ENCODE peak calls at places on chromosomes 6 and 20, in four cellular contexts. B is transverse colon, G is right lobe of liver, F is PC-9. E is an unnamed sample.

GRCh38 chr20:4401601-4402000 is 320.1 kb upstream of the PRND start:
- DNase-seq in B (no peak), G (no peak), F (no peak), E (no peak)

GRCh38 chr6:136262940-136263339 is 12.8 kb upstream of the MTFR2 start:
- DNase-seq in B (no peak), G (no peak), F (no peak), E (no peak)

GRCh38 chr20:60791823-60792222 is 460.2 kb upstream of the CDH4 start:
- DNase-seq in B (no peak), G (no peak), F (no peak), E (no peak)

GRCh38 chr20:19995220-19995863 is 21.8 kb upstream of the NAA20 start:
- DNase-seq in B (no peak), G (no peak), F (no peak), E (no peak)

GRCh38 chr6:163415620-163416379 is 1.3 kb downstream of the QKI start:
- DNase-seq in B (peak; percentile 41), G (peak; percentile 68), F (no peak), E (peak; percentile 78)

GRCh38 chr20:44651507-44652373 is at the start of gene ADA:
- DNase-seq in B (peak; percentile 79), G (peak; percentile 79), F (peak; percentile 63), E (peak; percentile 72)

GRCh38 chr6:90249044-90249443 is 47.6 kb downstream of the BACH2 start:
- DNase-seq in B (no peak), G (no peak), F (no peak), E (no peak)

GRCh38 chr20:3203315-3204123 is 963 bp downstream of the DDRGK1 start:
- DNase-seq in B (peak; percentile 37), G (peak; percentile 62), F (peak; percentile 32), E (no peak)

GRCh38 chr6:28811873-28812272 is 111.9 kb downstream of the TRIM27 start:
- DNase-seq in B (no peak), G (no peak), F (no peak), E (no peak)

GRCh38 chr6:42707595-42707994 is 14.8 kb downstream of the PRPH2 start:
- DNase-seq in B (no peak), G (no peak), F (no peak), E (no peak)

GRCh38 chr6:158848441-158848840 is 29.3 kb upstream of the EZR start:
- DNase-seq in B (no peak), G (no peak), F (no peak), E (no peak)

GRCh38 chr20:51562334-51563140 is 20.0 kb upstream of the NFATC2 start:
- DNase-seq in B (peak; percentile 71), G (peak; percentile 63), F (peak; percentile 54), E (peak; percentile 55)

GRCh38 chr20:58693226-58694006 is 816 bp downstream of the NPEPL1 start:
- DNase-seq in B (peak; percentile 28), G (no peak), F (peak; percentile 19), E (no peak)
- H3K4me3 ChIP-seq in B (peak overlapping the region; percentile 43), G (peak overlapping the region; percentile 53), F (peak overlapping the region; percentile 68), E (peak overlapping the region; percentile 65)

GRCh38 chr6:170175644-170176620 is 114.9 kb downstream of the DLL1 start:
- DNase-seq in B (no peak), G (peak; percentile 37), F (no peak), E (no peak)

GRCh38 chr6:170178266-170178560 is 112.7 kb downstream of the DLL1 start:
- DNase-seq in B (no peak), G (no peak), F (no peak), E (no peak)

GRCh38 chr6:170174771-170175643 is 115.9 kb downstream of the DLL1 start:
- DNase-seq in B (no peak), G (peak; percentile 50), F (no peak), E (peak; percentile 44)

GRCh38 chr6:170177383-170178265 is 113.3 kb downstream of the DLL1 start:
- DNase-seq in B (no peak), G (peak; percentile 60), F (no peak), E (peak; percentile 45)

GRCh38 chr6:170176621-170177382 is 114.1 kb downstream of the DLL1 start:
- DNase-seq in B (no peak), G (peak; percentile 53), F (no peak), E (no peak)
- H3K27ac ChIP-seq in B (peak overlapping the region; percentile 20), G (no peak overlapping the region), F (no peak overlapping the region), E (no peak overlapping the region)

GRCh38 chr20:8152183-8152582 is 20.1 kb downstream of the PLCB1 start:
- DNase-seq in B (no peak), G (no peak), F (no peak), E (no peak)
- H3K4me1 ChIP-seq in B (no peaks in the 10 kb centered on the region), G (no peaks in the 10 kb centered on the region), F (no peaks in the 10 kb centered on the region), E (peaks cover 42% of the 10 kb centered on the region)

GRCh38 chr6:37047421-37047931 is 42.0 kb downstream of the FGD2 start:
- DNase-seq in B (no peak), G (peak; percentile 50), F (no peak), E (no peak)
- H3K4me3 ChIP-seq in B (no peak overlapping the region), G (no peak overlapping the region), F (no peak overlapping the region), E (no peak overlapping the region)

GRCh38 chr6:3808189-3808588 is 41.0 kb upstream of the FAM50B start:
- DNase-seq in B (no peak), G (no peak), F (no peak), E (no peak)

GRCh38 chr6:3805448-3806123 is 43.6 kb upstream of the FAM50B start:
- DNase-seq in B (no peak), G (no peak), F (no peak), E (no peak)

GRCh38 chr6:3806169-3806922 is 42.8 kb upstream of the FAM50B start:
- DNase-seq in B (no peak), G (no peak), F (no peak), E (no peak)

GRCh38 chr6:3801960-3802359 is 47.2 kb upstream of the FAM50B start:
- DNase-seq in B (no peak), G (no peak), F (no peak), E (no peak)

DNA sequence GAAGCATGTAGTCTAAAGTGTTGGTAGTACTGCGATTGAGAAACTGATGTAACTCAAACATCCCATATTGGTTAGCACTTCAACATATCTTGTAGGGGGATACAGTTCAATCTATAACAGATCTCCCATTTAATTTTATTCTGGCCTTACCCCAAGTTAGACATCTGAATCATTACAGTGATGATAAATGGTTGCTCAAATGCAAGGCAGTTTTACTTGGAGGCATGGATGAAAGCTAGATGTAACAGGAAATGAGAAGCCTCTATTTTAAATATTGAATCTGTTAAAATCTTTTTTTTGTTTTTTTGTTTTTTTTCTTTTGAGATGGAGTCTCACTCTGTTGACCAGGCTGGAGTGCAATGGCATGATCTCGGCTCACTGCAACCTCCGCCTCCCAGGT is 44.2 kb upstream of the FAM50B start:
- DNase-seq in B (no peak), G (no peak), F (no peak), E (no peak)
- H3K27ac ChIP-seq in B (no peak overlapping the region), G (no peak overlapping the region), F (no peak overlapping the region), E (no peak overlapping the region)

DNA sequence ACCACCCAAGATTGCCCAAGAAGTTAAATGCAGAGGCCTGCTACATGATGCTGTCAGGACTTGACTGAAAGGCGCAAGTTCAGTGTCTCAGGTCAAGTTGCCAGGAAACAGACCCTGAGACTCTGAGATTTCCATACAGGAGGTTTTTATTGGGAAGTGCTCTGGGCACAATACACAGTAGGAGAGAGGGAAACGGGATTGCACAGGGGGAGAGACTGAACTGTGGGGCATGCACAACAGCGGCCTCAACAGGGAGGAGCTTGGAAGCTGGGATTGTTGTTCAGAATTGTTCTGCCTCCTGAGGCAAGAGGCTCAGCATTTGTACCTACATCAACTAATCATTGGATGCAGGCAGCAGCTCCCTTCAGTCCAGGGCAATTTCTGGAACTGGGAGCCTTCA is 6.7 kb downstream of the STX11 start:
- DNase-seq in B (no peak), G (no peak), F (no peak), E (no peak)
- H3K4me1 ChIP-seq in B (no peaks in the 10 kb centered on the region), G (no peaks in the 10 kb centered on the region), F (peaks cover 5% of the 10 kb centered on the region), E (peaks cover 74% of the 10 kb centered on the region)

GRCh38 chr20:63941282-63942060 is 14.7 kb downstream of the UCKL1 start:
- DNase-seq in B (peak; percentile 63), G (peak; percentile 64), F (no peak), E (peak; percentile 90)
- H3K4me3 ChIP-seq in B (no peak overlapping the region), G (no peak overlapping the region), F (no peak overlapping the region), E (peak overlapping the region; percentile 3)

GRCh38 chr6:26030716-26031115 is 56.5 kb upstream of the HFE start:
- DNase-seq in B (no peak), G (no peak), F (no peak), E (no peak)

GRCh38 chr6:26028753-26029569 is 58.3 kb upstream of the HFE start:
- DNase-seq in B (no peak), G (no peak), F (no peak), E (no peak)

GRCh38 chr6:26029857-26030653 is 57.2 kb upstream of the HFE start:
- DNase-seq in B (no peak), G (no peak), F (no peak), E (no peak)

GRCh38 chr6:26028212-26028752 is 58.9 kb upstream of the HFE start:
- DNase-seq in B (no peak), G (no peak), F (no peak), E (no peak)

DNA sequence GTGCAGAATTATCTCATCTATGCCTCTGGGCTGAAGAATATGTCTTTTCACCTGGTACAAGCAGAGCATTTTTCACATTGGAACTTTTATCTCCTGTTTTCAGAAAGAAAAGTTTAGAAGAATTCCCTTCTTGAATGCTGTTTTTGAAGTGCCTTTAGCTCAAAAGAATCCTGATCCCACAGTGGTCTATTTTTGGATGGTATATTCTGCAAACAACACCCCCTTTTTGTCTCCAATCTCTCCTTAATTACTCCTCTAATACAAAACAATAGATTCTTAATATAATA is 57.7 kb upstream of the HFE start:
- DNase-seq in B (no peak), G (no peak), F (no peak), E (no peak)
- H3K27ac ChIP-seq in B (no peak overlapping the region), G (no peak overlapping the region), F (no peak overlapping the region), E (no peak overlapping the region)

GRCh38 chr6:32112436-32112980 is 3.4 kb upstream of the TNXB start:
- DNase-seq in B (no peak), G (no peak), F (no peak), E (no peak)
- H3K4me1 ChIP-seq in B (peaks cover 14% of the 10 kb centered on the region), G (no peaks in the 10 kb centered on the region), F (peaks cover 32% of the 10 kb centered on the region), E (peaks cover 62% of the 10 kb centered on the region)

GRCh38 chr6:24929255-24929654 is 6.5 kb downstream of the RIPOR2 start:
- DNase-seq in B (no peak), G (no peak), F (no peak), E (no peak)
- H3K4me3 ChIP-seq in B (no peak overlapping the region), G (no peak overlapping the region), F (no peak overlapping the region), E (no peak overlapping the region)